ENCODE peak calls at places on chromosomes 5 and 9, in nine cellular contexts. S is prostate gland; J is Panc1; K is CD8-positive, alpha-beta T cell; I is thoracic aorta; E is heart right ventricle; G is upper lobe of right lung; C is right lobe of liver; P is mammary epithelial cell. T is an unnamed sample.
A peak's percentile ranks its signal among the peaks of the same experiment; 100 is the strongest.

GRCh38 chr9:72788966-72789365 is 163.9 kb downstream of the ALDH1A1 start:
- DNase-seq in J (no peak), K (no peak), G (no peak), P (no peak), I (no peak), E (no peak), S (no peak), C (no peak), T (no peak)

GRCh38 chr9:132793606-132794580 is 84.2 kb downstream of the AK8 start:
- DNase-seq in C (no peak), P (no peak), J (no peak), G (no peak), K (peak; percentile 41), I (no peak), E (no peak), S (no peak), T (no peak)

GRCh38 chr9:94853887-94854286 is 127.4 kb downstream of the AOPEP start:
- DNase-seq in P (peak; percentile 81), K (no peak), E (no peak), J (no peak), G (no peak), I (no peak), C (no peak), S (no peak), T (no peak)

GRCh38 chr5:76145945-76146344 is 62.8 kb downstream of the SV2C start:
- DNase-seq in P (peak; percentile 8), G (no peak), E (no peak), S (no peak), C (no peak), I (no peak), J (no peak), K (no peak), T (peak; percentile 25)

GRCh38 chr5:80368666-80369270 is 39.1 kb upstream of the ZFYVE16 start:
- DNase-seq in J (no peak), K (no peak), E (no peak), P (no peak), S (no peak), G (no peak), C (no peak), I (no peak), T (no peak)

GRCh38 chr5:171619744-171620143 is 165.9 kb upstream of the SMIM23 start:
- DNase-seq in S (no peak), P (no peak), K (no peak), J (no peak), I (no peak), E (no peak), C (no peak), G (no peak), T (no peak)

GRCh38 chr9:42852133-42852532 is 668.7 kb downstream of the SPATA31A6 start:
- DNase-seq in J (no peak), G (peak; percentile 56), K (no peak), E (peak; percentile 53), C (peak; percentile 84), S (no peak), I (no peak), P (peak; percentile 64), T (peak; percentile 24)

GRCh38 chr5:124519396-124519795 is 227.0 kb downstream of the ZNF608 start:
- DNase-seq in S (no peak), K (no peak), J (no peak), C (no peak), P (peak; percentile 31), I (peak; percentile 47), G (no peak), E (no peak), T (no peak)

GRCh38 chr5:159515909-159516415 is 185.7 kb upstream of the IL12B start:
- DNase-seq in C (peak; percentile 65), P (peak; percentile 54), E (peak; percentile 53), K (peak; percentile 74), G (peak; percentile 81), I (no peak), S (peak; percentile 24), J (no peak), T (peak; percentile 74)

GRCh38 chr5:120304653-120305052 is 159.4 kb upstream of the PRR16 start:
- DNase-seq in J (no peak), I (no peak), S (no peak), K (no peak), P (peak; percentile 77), E (no peak), C (no peak), G (no peak), T (no peak)

GRCh38 chr9:77770340-77770739 is 122.2 kb upstream of the GNA14 start:
- DNase-seq in K (no peak), S (no peak), G (no peak), P (no peak), C (no peak), J (no peak), E (no peak), I (no peak), T (no peak)

GRCh38 chr5:107712359-107712870 is 41.7 kb upstream of the EFNA5 start:
- DNase-seq in P (no peak), S (no peak), E (no peak), I (no peak), K (no peak), J (no peak), G (no peak), C (no peak), T (no peak)

GRCh38 chr5:127872494-127872893 is 169.3 kb downstream of the CCDC192 start:
- DNase-seq in E (no peak), K (no peak), G (no peak), P (no peak), J (no peak), S (no peak), C (no peak), I (no peak), T (no peak)

GRCh38 chr9:120891255-120891954 is 14.4 kb upstream of the PHF19 start:
- DNase-seq in J (no peak), G (no peak), P (no peak), E (no peak), S (no peak), I (no peak), C (no peak), K (peak; percentile 77), T (no peak)

GRCh38 chr5:132687995-132688394 is 14.2 kb downstream of the IL4 start:
- DNase-seq in I (no peak), K (no peak), S (no peak), J (no peak), E (no peak), G (no peak), P (no peak), C (no peak), T (no peak)

GRCh38 chr5:141343953-141344463 is 379 bp downstream of the PCDHGA3 start:
- DNase-seq in I (no peak), K (no peak), E (no peak), J (no peak), S (no peak), P (no peak), C (no peak), G (no peak), T (no peak)

GRCh38 chr5:141342773-141343172 is 856 bp upstream of the PCDHGA3 start:
- DNase-seq in C (no peak), S (no peak), J (no peak), P (no peak), E (no peak), G (no peak), K (no peak), I (no peak), T (no peak)

GRCh38 chr5:141343242-141343952 is at the start of gene PCDHGA3:
- DNase-seq in I (no peak), S (no peak), C (no peak), G (no peak), E (no peak), K (no peak), J (no peak), P (peak; percentile 60), T (no peak)

GRCh38 chr5:141338538-141339306 is at the start of gene PCDHGA2:
- DNase-seq in I (no peak), S (no peak), J (no peak), K (no peak), P (peak; percentile 37), G (no peak), C (no peak), E (no peak), T (no peak)
- H3K9me3 ChIP-seq in I (peaks cover 89% of the 10 kb centered on the region), S (no peaks in the 10 kb centered on the region), J (peaks cover 6% of the 10 kb centered on the region), K (peaks cover 6% of the 10 kb centered on the region), P (peaks cover 11% of the 10 kb centered on the region), G (peaks cover 21% of the 10 kb centered on the region), C (no peaks in the 10 kb centered on the region), E (peaks cover 76% of the 10 kb centered on the region), T (peaks cover 58% of the 10 kb centered on the region)

DNA sequence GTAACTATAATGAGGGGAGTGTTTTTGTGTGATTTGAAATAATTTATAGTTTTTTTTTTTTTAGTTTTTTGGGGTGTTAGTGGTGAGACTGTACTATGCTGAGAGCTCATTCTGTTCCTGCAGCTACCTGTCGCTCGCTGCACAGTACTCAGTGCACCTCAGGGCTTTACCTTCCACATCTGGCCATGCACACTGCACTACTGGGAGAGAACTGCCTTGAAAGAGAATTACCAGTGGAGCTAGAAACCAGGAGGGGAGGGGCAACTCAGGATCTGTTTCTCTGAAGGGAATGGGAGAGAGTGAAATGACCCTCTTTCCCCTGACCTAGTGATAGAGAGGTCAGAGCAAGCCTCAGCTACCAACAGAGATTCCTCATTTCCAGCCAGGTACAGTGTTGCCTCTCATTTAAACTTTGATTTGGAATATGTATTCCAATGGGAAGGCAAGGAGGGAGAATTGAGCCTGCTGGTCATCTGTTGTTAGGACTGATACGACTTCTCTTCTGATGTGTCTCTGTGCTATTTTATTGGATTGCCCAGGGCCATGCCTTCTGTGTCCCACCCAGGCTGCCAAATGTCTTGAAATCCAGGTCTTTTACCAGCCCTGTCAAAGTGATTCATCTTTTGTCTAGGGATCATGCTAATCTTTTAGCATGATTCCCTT is 8.9 kb downstream of the ATG10 start:
- DNase-seq in I (no peak), K (no peak), S (no peak), P (no peak), G (no peak), J (no peak), E (no peak), C (no peak), T (no peak)
- H3K4me3 ChIP-seq in I (no peak overlapping the region), K (no peak overlapping the region), S (no peak overlapping the region), P (no peak overlapping the region), G (no peak overlapping the region), J (no peak overlapping the region), E (no peak overlapping the region), C (no peak overlapping the region), T (no peak overlapping the region)

DNA sequence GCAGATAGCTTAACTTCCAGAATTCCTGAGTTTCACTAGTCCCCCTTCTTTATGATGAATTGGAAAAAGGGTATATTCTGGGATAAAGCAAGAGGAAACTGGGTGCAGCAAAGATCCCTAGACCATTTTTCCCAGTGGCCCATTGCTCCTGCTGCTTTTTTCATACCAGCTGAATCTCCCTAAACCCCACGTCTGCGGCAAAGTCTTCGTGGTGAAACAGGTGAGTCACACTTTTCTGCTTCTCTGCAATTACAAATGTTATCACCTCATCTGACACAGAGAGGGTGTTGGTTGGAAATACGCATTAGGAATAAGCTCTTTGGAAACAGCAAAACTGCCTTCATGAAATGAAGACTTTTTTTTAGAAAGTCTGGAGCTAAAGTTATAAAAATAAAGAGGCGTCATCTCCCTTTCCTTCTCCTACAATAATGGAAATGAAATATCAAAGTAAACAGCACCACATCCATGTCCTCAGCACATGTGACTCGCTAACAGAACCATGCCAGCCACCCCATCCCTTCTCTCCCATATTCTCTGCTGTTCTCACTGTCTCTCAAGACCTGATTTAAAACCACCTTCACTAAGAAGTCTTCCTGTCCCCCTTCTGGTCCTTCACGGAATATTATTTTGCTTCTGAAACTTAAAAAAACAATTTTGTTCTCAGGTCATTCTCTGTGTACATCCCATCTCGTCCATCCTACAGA is 39.5 kb upstream of the GLRX start:
- DNase-seq in I (no peak), J (no peak), G (no peak), K (no peak), C (no peak), E (no peak), P (peak; percentile 89), S (no peak), T (no peak)
- TF ChIP-seq CTCF in I (no peak), J (peak; percentile 18), G (no peak), K (no peak), C (no peak), E (no peak), P (no peak), S (no peak), T (no peak)

GRCh38 chr5:53694520-53695022 is 134.1 kb downstream of the NDUFS4 start:
- DNase-seq in P (no peak), K (no peak), I (no peak), E (no peak), S (no peak), J (no peak), G (no peak), C (no peak), T (no peak)
- H3K9me3 ChIP-seq in P (peaks cover 12% of the 10 kb centered on the region), K (peaks cover 13% of the 10 kb centered on the region), I (peaks cover 42% of the 10 kb centered on the region), E (peaks cover 81% of the 10 kb centered on the region), S (no peaks in the 10 kb centered on the region), J (peaks cover 3% of the 10 kb centered on the region), G (peaks cover 52% of the 10 kb centered on the region), C (no peaks in the 10 kb centered on the region), T (peaks cover 50% of the 10 kb centered on the region)

T was measured in mucosa of descending colon.